ENCODE peak calls at places on chromosomes 6 and 20, in seven cellular contexts. Q, N, I, V, M, C and H are unnamed samples.
A peak's percentile ranks its signal among the peaks of the same experiment; 100 is the strongest.

GRCh38 chr20:1402149-1402548 is 9.3 kb upstream of the FKBP1A start:
- DNase-seq in Q (peak; percentile 79), V (no peak), M (no peak), C (peak; percentile 15), I (no peak), N (no peak), H (peak; percentile 60)

GRCh38 chr6:18609715-18610114 is 222.6 kb downstream of the RNF144B start:
- DNase-seq in V (no peak), N (no peak), C (no peak), I (no peak), Q (no peak), M (no peak), H (no peak)

GRCh38 chr20:1389703-1390385 is 3.0 kb downstream of the FKBP1A start:
- DNase-seq in M (no peak), I (no peak), N (no peak), C (no peak), V (no peak), Q (no peak), H (no peak)

GRCh38 chr20:36866164-36866563 is 9.8 kb upstream of the TLDC2 start:
- DNase-seq in Q (no peak), V (no peak), C (no peak), N (no peak), I (no peak), M (no peak), H (no peak)

GRCh38 chr20:46084805-46085792 is 4.7 kb downstream of the NCOA5 start:
- DNase-seq in I (no peak), Q (peak; percentile 50), C (peak; percentile 7), V (peak; percentile 23), M (no peak), N (no peak), H (peak; percentile 42)

GRCh38 chr20:50193851-50194830 is 3.5 kb downstream of the CEBPB start:
- DNase-seq in M (no peak), I (no peak), N (no peak), Q (peak; percentile 60), V (peak; percentile 51), C (no peak), H (peak; percentile 57)

GRCh38 chr20:11443382-11444119 is 474.1 kb upstream of the BTBD3 start:
- DNase-seq in I (no peak), V (no peak), N (no peak), Q (no peak), M (no peak), C (no peak), H (no peak)

GRCh38 chr6:166253277-166254229 is 54.6 kb downstream of the PRR18 start:
- DNase-seq in C (no peak), Q (no peak), M (peak; percentile 67), N (peak; percentile 48), V (peak; percentile 27), I (no peak), H (no peak)

GRCh38 chr6:100366419-100366818 is 98.3 kb downstream of the SIM1 start:
- DNase-seq in M (no peak), C (no peak), N (no peak), V (peak; percentile 13), Q (peak; percentile 72), I (no peak), H (peak; percentile 87)

GRCh38 chr6:129432738-129433137 is 277.2 kb downstream of the ARHGAP18 start:
- DNase-seq in M (no peak), V (no peak), C (no peak), I (no peak), Q (peak; percentile 8), N (no peak), H (peak; percentile 31)